ENCODE peak calls at places on chromosomes 1 and 21, in ten cellular contexts. V is epithelial cell of prostate, P is left colon, Y is GDM1, S is GM23248, Z is NT2/D1, H is NCI-H1694, C is T-helper 2 cell, R is cortex of kidney, D is Daoy. J is an unnamed sample.

GRCh38 chr1:21278208-21278861 is 11.9 kb downstream of the ECE1 start:
- DNase-seq in P (no peak), Y (no peak), S (no peak), V (no peak), D (no peak), R (no peak), Z (no peak), H (no peak), C (no peak), J (peak; percentile 62)

GRCh38 chr1:2970311-2971145 is 50.7 kb upstream of the ACTRT2 start:
- DNase-seq in H (no peak), D (no peak), Y (no peak), R (no peak), P (peak; percentile 14), C (no peak), V (no peak), Z (no peak), S (no peak), J (no peak)

GRCh38 chr1:24822887-24823286 is 77.6 kb downstream of the CLIC4 start:
- DNase-seq in V (no peak), S (no peak), C (no peak), R (no peak), P (no peak), D (no peak), Z (no peak), Y (no peak), H (no peak), J (peak; percentile 33)

GRCh38 chr21:23008803-23009202 is 2010.6 kb downstream of the NCAM2 start:
- DNase-seq in V (no peak), D (no peak), P (no peak), Z (no peak), H (no peak), S (no peak), R (no peak), Y (no peak), C (no peak), J (no peak)

GRCh38 chr1:62295921-62296451 is 23.2 kb downstream of the KANK4 start:
- DNase-seq in V (no peak), P (no peak), H (no peak), Z (no peak), D (peak; percentile 61), S (peak; percentile 80), R (no peak), Y (peak; percentile 54), C (no peak), J (peak; percentile 85)

GRCh38 chr1:150281758-150282557 is at the start of gene CIART:
- DNase-seq in R (no peak), D (peak; percentile 81), H (peak; percentile 100), S (peak; percentile 99), Z (peak; percentile 100), Y (peak; percentile 94), C (peak; percentile 71), P (peak; percentile 95), V (peak; percentile 96), J (peak; percentile 98)

GRCh38 chr1:145849356-145850165 is 4.1 kb downstream of the NUDT17 start:
- DNase-seq in V (no peak), R (no peak), D (peak; percentile 77), S (peak; percentile 73), Z (peak; percentile 32), P (no peak), H (no peak), Y (no peak), C (no peak), J (peak; percentile 55)

GRCh38 chr1:232728507-232729263 is 76.5 kb upstream of the MAP10 start:
- DNase-seq in S (peak; percentile 92), C (no peak), D (no peak), V (no peak), P (no peak), H (no peak), Y (no peak), R (no peak), Z (no peak), J (peak; percentile 95)

GRCh38 chr21:41497008-41497407 is 10.9 kb downstream of the TMPRSS2 start:
- DNase-seq in D (no peak), Y (no peak), H (no peak), V (no peak), C (no peak), Z (no peak), P (peak; percentile 25), S (no peak), R (no peak), J (no peak)

GRCh38 chr1:206144605-206145004 is 27.4 kb upstream of the AVPR1B start:
- DNase-seq in H (no peak), Z (no peak), D (no peak), C (no peak), P (no peak), V (no peak), Y (no peak), S (no peak), R (no peak), J (no peak)

GRCh38 chr1:110060034-110060661 is 10.3 kb downstream of the ALX3 start:
- DNase-seq in V (no peak), D (peak; percentile 75), S (peak; percentile 38), H (peak; percentile 41), P (no peak), C (peak; percentile 62), R (no peak), Y (peak; percentile 3), Z (peak; percentile 61), J (peak; percentile 36)

GRCh38 chr1:179016694-179017382 is 8.9 kb upstream of the FAM20B start:
- DNase-seq in Z (no peak), S (peak; percentile 93), Y (peak; percentile 11), V (peak; percentile 87), D (peak; percentile 97), H (no peak), C (no peak), P (peak; percentile 98), R (no peak), J (peak; percentile 94)

GRCh38 chr1:6041432-6042062 is 4.1 kb upstream of the KCNAB2 start:
- DNase-seq in Z (no peak), R (no peak), V (no peak), C (no peak), P (no peak), Y (no peak), D (peak; percentile 57), S (peak; percentile 65), H (no peak), J (peak; percentile 21)

GRCh38 chr1:6222644-6223043 is 13.1 kb downstream of the ICMT start:
- DNase-seq in P (no peak), R (no peak), H (no peak), V (no peak), S (no peak), C (no peak), Y (no peak), D (no peak), Z (no peak), J (peak; percentile 49)

GRCh38 chr1:210698661-210699060 is 370.0 kb downstream of the HHAT start:
- DNase-seq in Z (no peak), P (no peak), C (no peak), H (no peak), R (no peak), V (no peak), S (no peak), D (no peak), Y (no peak), J (no peak)

GRCh38 chr1:72724951-72725863 is 442.9 kb upstream of the NEGR1 start:
- DNase-seq in H (no peak), Y (no peak), Z (peak; percentile 35), P (no peak), C (no peak), D (no peak), S (no peak), V (no peak), R (no peak), J (no peak)

GRCh38 chr1:232381676-232382075 is 248.3 kb downstream of the SIPA1L2 start:
- DNase-seq in H (no peak), Y (no peak), S (no peak), R (no peak), V (no peak), P (no peak), Z (no peak), C (no peak), D (no peak), J (no peak)

GRCh38 chr1:39668111-39668510 is 3.8 kb downstream of the NT5C1A start:
- DNase-seq in C (no peak), S (no peak), V (no peak), Z (no peak), Y (no peak), R (no peak), D (no peak), H (no peak), P (no peak), J (no peak)

GRCh38 chr1:145961425-145962156 is 2.8 kb downstream of the ANKRD34A start:
- DNase-seq in Y (no peak), R (no peak), S (peak; percentile 63), H (no peak), P (peak; percentile 51), D (peak; percentile 44), V (no peak), Z (no peak), C (no peak), J (no peak)

GRCh38 chr1:223700942-223701637 is 11.2 kb upstream of the CAPN2 start:
- DNase-seq in S (peak; percentile 98), C (no peak), V (peak; percentile 60), Y (peak; percentile 29), D (peak; percentile 95), R (no peak), Z (peak; percentile 75), H (no peak), P (no peak), J (peak; percentile 96)

GRCh38 chr1:31793086-31793485 is 22.7 kb downstream of the SPOCD1 start:
- DNase-seq in D (no peak), V (no peak), Z (no peak), S (no peak), P (peak; percentile 16), Y (no peak), H (no peak), R (no peak), C (no peak), J (no peak)

GRCh38 chr1:66556161-66556611 is 22.2 kb downstream of the SGIP1 start:
- DNase-seq in H (no peak), Z (no peak), C (no peak), D (no peak), Y (no peak), S (no peak), V (no peak), P (no peak), R (no peak), J (no peak)

GRCh38 chr1:64861611-64862010 is 104.7 kb downstream of the JAK1 start:
- DNase-seq in Z (peak; percentile 69), P (peak; percentile 38), D (peak; percentile 34), V (no peak), H (no peak), R (no peak), Y (no peak), C (no peak), S (peak; percentile 35), J (peak; percentile 26)

GRCh38 chr1:165612062-165612461 is 19.0 kb upstream of the MGST3 start:
- DNase-seq in S (no peak), H (no peak), D (no peak), Z (no peak), R (no peak), P (no peak), C (no peak), V (no peak), Y (no peak), J (no peak)

GRCh38 chr1:227508431-227508830 is 54.9 kb upstream of the ZNF678 start:
- DNase-seq in R (no peak), Y (no peak), H (no peak), D (no peak), S (no peak), V (no peak), P (no peak), Z (no peak), C (no peak), J (no peak)

GRCh38 chr1:234958702-234959649 is 169.7 kb downstream of the TOMM20 start:
- DNase-seq in R (no peak), H (no peak), C (no peak), P (peak; percentile 50), V (no peak), Z (no peak), S (no peak), Y (no peak), D (no peak), J (no peak)

GRCh38 chr1:10514490-10515235 is 39.9 kb downstream of the PEX14 start:
- DNase-seq in C (no peak), D (peak; percentile 62), P (no peak), H (peak; percentile 41), Y (peak; percentile 46), S (peak; percentile 63), Z (no peak), R (no peak), V (no peak), J (peak; percentile 44)

J was measured in fibroblast of mammary gland.